ENCODE peak calls at places on chromosomes 11 and 22, in ten cellular contexts. P is AG09309; R is activated CD8-positive, alpha-beta T cell treated with anti-CD3 and anti-CD28 coated beads for 36 hours; A is colonic mucosa; J is HFF-Myc; I is PC-9; H is spleen; V is esophagus squamous epithelium; C is Calu3; D is thoracic aorta. Q is an unnamed sample.

GRCh38 chr11:75734491-75735180 is 17.0 kb downstream of the MOGAT2 start:
- DNase-seq in P (no peak), R (no peak), A (peak), J (no peak), I (no peak), H (no peak), V (no peak), C (peak), D (no peak), Q (no peak)

GRCh38 chr11:44817207-44817944 is 90.6 kb downstream of the TSPAN18 start:
- DNase-seq in P (no peak), R (no peak), A (no peak), J (no peak), I (no peak), H (peak), V (no peak), C (no peak), D (no peak), Q (no peak)

GRCh38 chr11:111419641-111420327 is 40.7 kb upstream of the POU2AF1 start:
- DNase-seq in P (no peak), R (no peak), A (no peak), J (no peak), I (no peak), H (peak), V (no peak), C (no peak), D (peak), Q (no peak)

GRCh38 chr11:34997872-34998548 is 81.6 kb downstream of the PDHX start:
- DNase-seq in P (no peak), R (no peak), A (no peak), J (no peak), I (no peak), H (no peak), V (no peak), C (no peak), D (no peak), Q (peak)

GRCh38 chr22:38176170-38176741 is 5.4 kb downstream of the PLA2G6 start:
- DNase-seq in P (peak), R (peak), A (no peak), J (peak), I (no peak), H (peak), V (peak), C (peak), D (no peak), Q (peak)

GRCh38 chr22:30277547-30278344 is 11.1 kb upstream of the OSM start:
- DNase-seq in P (peak), R (no peak), A (peak), J (peak), I (no peak), H (no peak), V (no peak), C (no peak), D (no peak), Q (no peak)

GRCh38 chr11:34680206-34680605 is 59.3 kb downstream of the EHF start:
- DNase-seq in P (peak), R (no peak), A (no peak), J (peak), I (no peak), H (no peak), V (no peak), C (no peak), D (no peak), Q (no peak)

GRCh38 chr11:1388763-1389102 is 1.0 kb upstream of the BRSK2 start:
- DNase-seq in P (no peak), R (no peak), A (no peak), J (no peak), I (no peak), H (no peak), V (no peak), C (no peak), D (no peak), Q (no peak)

GRCh38 chr22:23233746-23234408 is 53.6 kb downstream of the BCR start:
- DNase-seq in P (no peak), R (peak), A (no peak), J (no peak), I (no peak), H (no peak), V (no peak), C (no peak), D (no peak), Q (no peak)

GRCh38 chr22:27834364-27835185 is 33.0 kb upstream of the MN1 start:
- DNase-seq in P (no peak), R (no peak), A (no peak), J (no peak), I (no peak), H (no peak), V (no peak), C (no peak), D (no peak), Q (no peak)

GRCh38 chr11:33701831-33702230 is 1.2 kb upstream of the C11orf91 start:
- DNase-seq in P (no peak), R (no peak), A (no peak), J (no peak), I (no peak), H (no peak), V (no peak), C (peak), D (no peak), Q (no peak)

GRCh38 chr22:46652930-46653331 is 32.7 kb downstream of the GRAMD4 start:
- DNase-seq in P (no peak), R (no peak), A (no peak), J (no peak), I (no peak), H (no peak), V (no peak), C (no peak), D (no peak), Q (no peak)
- TF ChIP-seq CTCF in P (no peak), R (no peak), A (no peak), J (no peak), I (no peak), H (no peak), V (no peak), C (no peak), D (no peak), Q (no peak)

GRCh38 chr11:133403900-133404299 is 128.4 kb downstream of the OPCML start:
- DNase-seq in P (no peak), R (peak), A (no peak), J (no peak), I (no peak), H (no peak), V (no peak), C (no peak), D (no peak), Q (no peak)
- TF ChIP-seq CTCF in P (no peak), R (peak), A (no peak), J (peak), I (peak), H (peak), V (no peak), C (no peak), D (no peak), Q (no peak)

GRCh38 chr11:116422976-116423375 is 349.8 kb downstream of the BUD13 start:
- DNase-seq in P (no peak), R (no peak), A (no peak), J (no peak), I (no peak), H (no peak), V (no peak), C (no peak), D (no peak), Q (no peak)
- TF ChIP-seq CTCF in P (no peak), R (no peak), A (no peak), J (no peak), I (no peak), H (no peak), V (no peak), C (no peak), D (no peak), Q (no peak)

GRCh38 chr11:89293966-89294679 is 116.4 kb downstream of the TYR start:
- DNase-seq in P (no peak), R (no peak), A (no peak), J (no peak), I (no peak), H (no peak), V (no peak), C (no peak), D (no peak), Q (no peak)
- TF ChIP-seq CTCF in P (no peak), R (no peak), A (no peak), J (no peak), I (no peak), H (no peak), V (no peak), C (no peak), D (no peak), Q (no peak)

GRCh38 chr11:104992781-104993180 is 24.4 kb upstream of the CASP4 start:
- DNase-seq in P (no peak), R (no peak), A (no peak), J (no peak), I (no peak), H (no peak), V (no peak), C (no peak), D (no peak), Q (no peak)
- TF ChIP-seq CTCF in P (no peak), R (no peak), A (no peak), J (no peak), I (no peak), H (no peak), V (no peak), C (no peak), D (no peak), Q (no peak)

GRCh38 chr11:76783901-76784813 is 1.0 kb downstream of the TSKU start:
- DNase-seq in P (no peak), R (no peak), A (peak), J (no peak), I (peak), H (peak), V (no peak), C (peak), D (no peak), Q (no peak)
- TF ChIP-seq CTCF in P (no peak), R (no peak), A (no peak), J (no peak), I (no peak), H (no peak), V (no peak), C (no peak), D (no peak), Q (no peak)

GRCh38 chr11:36391062-36391461 is 95.0 kb downstream of the PRR5L start:
- DNase-seq in P (no peak), R (peak), A (no peak), J (no peak), I (no peak), H (no peak), V (no peak), C (no peak), D (no peak), Q (no peak)
- TF ChIP-seq CTCF in P (no peak), R (no peak), A (no peak), J (no peak), I (no peak), H (peak), V (no peak), C (no peak), D (no peak), Q (no peak)

Q was measured in GM10248.